ENCODE peak calls at places on chromosomes 3 and 15, in five cellular contexts. R is cardiac muscle cell, E is EL, L is IMR-90, N is bronchial epithelial cell. T is an unnamed sample.

GRCh38 chr3:88809993-88810392 is 297.4 kb upstream of the EPHA3 start:
- DNase-seq in R (no peak), E (peak), L (peak), N (peak), T (no peak)

GRCh38 chr3:140859592-140860336 is 81.9 kb upstream of the SLC25A36 start:
- DNase-seq in R (no peak), E (no peak), L (no peak), N (no peak), T (no peak)

GRCh38 chr3:60912876-60913275 is 338.4 kb downstream of the FHIT start:
- DNase-seq in R (no peak), E (no peak), L (no peak), N (peak), T (no peak)

GRCh38 chr3:70992557-70992956 is 591.0 kb downstream of the FOXP1 start:
- DNase-seq in R (no peak), E (peak), L (peak), N (no peak), T (no peak)

GRCh38 chr3:111924283-111924682 is 54.5 kb upstream of the ABHD10 start:
- DNase-seq in R (no peak), E (no peak), L (no peak), N (no peak), T (no peak)

GRCh38 chr3:78919021-78919755 is 848.6 kb downstream of the ROBO1 start:
- DNase-seq in R (no peak), E (peak), L (peak), N (peak), T (no peak)

GRCh38 chr15:99180287-99180962 is 69.0 kb downstream of the TTC23 start:
- DNase-seq in R (no peak), E (no peak), L (no peak), N (no peak), T (no peak)

GRCh38 chr15:43893956-43894355 is 67.2 kb downstream of the WDR76 start:
- DNase-seq in R (peak), E (no peak), L (no peak), N (no peak), T (no peak)

GRCh38 chr15:99495430-99496301 is 70.1 kb upstream of the MEF2A start:
- DNase-seq in R (no peak), E (no peak), L (peak), N (no peak), T (no peak)

GRCh38 chr15:49458145-49458544 is 35.1 kb downstream of the FGF7 start:
- DNase-seq in R (no peak), E (peak), L (peak), N (no peak), T (no peak)

GRCh38 chr3:61358364-61358763 is 107.1 kb upstream of the FHIT start:
- DNase-seq in R (peak), E (no peak), L (no peak), N (no peak), T (no peak)

GRCh38 chr3:17151598-17152373 is 267.0 kb downstream of the PLCL2 start:
- DNase-seq in R (no peak), E (no peak), L (no peak), N (no peak), T (no peak)

GRCh38 chr3:132404276-132404675 is 13.0 kb upstream of the DNAJC13 start:
- DNase-seq in R (no peak), E (no peak), L (no peak), N (no peak), T (no peak)

GRCh38 chr3:177201707-177202397 is 4.6 kb upstream of the TBL1XR1 start:
- DNase-seq in R (no peak), E (no peak), L (peak), N (peak), T (no peak)

GRCh38 chr3:31699309-31699953 is 166.7 kb downstream of the STT3B start:
- DNase-seq in R (no peak), E (peak), L (no peak), N (peak), T (no peak)

GRCh38 chr15:80568298-80568697 is 126.8 kb upstream of the ABHD17C start:
- DNase-seq in R (no peak), E (no peak), L (peak), N (peak), T (no peak)

GRCh38 chr15:64044315-64045105 is 1.8 kb downstream of the DAPK2 start:
- DNase-seq in R (no peak), E (peak), L (no peak), N (no peak), T (no peak)

GRCh38 chr3:108008931-108009635 is 81.7 kb downstream of the CD47 start:
- DNase-seq in R (no peak), E (peak), L (peak), N (no peak), T (no peak)

GRCh38 chr3:127673191-127674098 is 693 bp downstream of the ABTB1 start:
- DNase-seq in R (no peak), E (peak), L (peak), N (no peak), T (peak)

GRCh38 chr3:58013973-58014649 is 5.9 kb downstream of the FLNB start:
- DNase-seq in R (no peak), E (peak), L (peak), N (no peak), T (peak)

GRCh38 chr3:48765376-48765775 is 48.4 kb upstream of the IP6K2 start:
- DNase-seq in R (no peak), E (no peak), L (no peak), N (peak), T (no peak)

GRCh38 chr3:138455801-138456716 is 21.6 kb downstream of the ESYT3 start:
- DNase-seq in R (no peak), E (peak), L (no peak), N (no peak), T (peak)

GRCh38 chr3:106130384-106131084 is 261.7 kb upstream of the CBLB start:
- DNase-seq in R (peak), E (peak), L (peak), N (peak), T (no peak)

GRCh38 chr15:100836501-100836900 is 43.1 kb upstream of the ALDH1A3 start:
- DNase-seq in R (no peak), E (no peak), L (no peak), N (no peak), T (no peak)

GRCh38 chr3:356947-357346 is 160.4 kb downstream of the CHL1 start:
- DNase-seq in R (no peak), E (no peak), L (no peak), N (no peak), T (no peak)

GRCh38 chr3:45793482-45794176 is 2.7 kb downstream of the SLC6A20 start:
- DNase-seq in R (no peak), E (no peak), L (no peak), N (peak), T (no peak)

GRCh38 chr3:11272913-11273574 is 847 bp downstream of the ATG7 start:
- DNase-seq in R (no peak), E (no peak), L (no peak), N (no peak), T (no peak)

GRCh38 chr3:63400259-63400860 is 122.3 kb downstream of the SYNPR start:
- DNase-seq in R (no peak), E (peak), L (no peak), N (peak), T (no peak)

GRCh38 chr3:69283496-69283895 is 102.4 kb downstream of the FRMD4B start:
- DNase-seq in R (no peak), E (no peak), L (no peak), N (no peak), T (no peak)

GRCh38 chr3:43817825-43818224 is 127.1 kb downstream of the ABHD5 start:
- DNase-seq in R (no peak), E (no peak), L (no peak), N (peak), T (no peak)

GRCh38 chr3:183427206-183428139 is 946 bp downstream of the MCF2L2 start:
- DNase-seq in R (peak), E (no peak), L (no peak), N (no peak), T (no peak)

GRCh38 chr15:48317221-48317620 is 14.0 kb upstream of the DUT start:
- DNase-seq in R (no peak), E (no peak), L (no peak), N (peak), T (no peak)

GRCh38 chr15:82178061-82178460 is 84.5 kb downstream of the EFL1 start:
- DNase-seq in R (no peak), E (peak), L (peak), N (peak), T (no peak)

GRCh38 chr15:78616506-78616905 is 4.3 kb downstream of the CHRNA3 start:
- DNase-seq in R (no peak), E (no peak), L (no peak), N (no peak), T (peak)

GRCh38 chr15:62392411-62392810 is 227.3 kb upstream of the C2CD4B start:
- DNase-seq in R (peak), E (peak), L (peak), N (no peak), T (no peak)

GRCh38 chr15:48131324-48131723 is 10.5 kb downstream of the SLC24A5 start:
- DNase-seq in R (no peak), E (no peak), L (no peak), N (no peak), T (no peak)

GRCh38 chr15:39318231-39318630 is 262.6 kb upstream of the THBS1 start:
- DNase-seq in R (no peak), E (no peak), L (no peak), N (no peak), T (no peak)

T was measured in suprapubic skin.